ENCODE peak calls at places on chromosomes 4 and X, in seven cellular contexts. G is Peyer's patch, P is body of pancreas, S is IMR-90, W is stomach, V is upper lobe of right lung, A is left lung. Q is an unnamed sample. For H3K4me1, the result is how much of the 10 kb centered on the place peaks cover.

GRCh38 chr4:87532109-87532508 is 2.9 kb upstream of the SPARCL1 start:
- DNase-seq in P (no peak), S (no peak), V (no peak), A (no peak), G (no peak), W (no peak), Q (no peak)

GRCh38 chr4:122746485-122746965 is 14.0 kb downstream of the BBS12 start:
- DNase-seq in P (no peak), G (no peak), A (no peak), W (no peak), S (no peak), V (no peak), Q (no peak)

GRCh38 chr4:107870236-107870635 is 45.5 kb downstream of the SGMS2 start:
- DNase-seq in V (no peak), G (no peak), W (no peak), S (no peak), A (no peak), P (no peak), Q (no peak)

GRCh38 chrX:11193035-11193469 is 81.9 kb downstream of the HCCS start:
- DNase-seq in W (no peak), V (no peak), S (peak), P (no peak), A (no peak), G (no peak), Q (no peak)

GRCh38 chr4:181659202-181659601 is 584.0 kb upstream of the TENM3 start:
- DNase-seq in V (no peak), W (no peak), S (no peak), P (no peak), G (no peak), A (no peak), Q (no peak)

GRCh38 chr4:17286737-17287460 is 225.0 kb downstream of the QDPR start:
- DNase-seq in S (no peak), P (no peak), A (no peak), V (no peak), G (no peak), W (no peak), Q (no peak)

GRCh38 chr4:89753601-89754066 is 83.3 kb downstream of the SNCA start:
- DNase-seq in G (no peak), W (no peak), P (no peak), V (no peak), S (peak), A (no peak), Q (no peak)

GRCh38 chr4:65195002-65195401 is 475.3 kb downstream of the EPHA5 start:
- DNase-seq in P (no peak), A (no peak), V (no peak), W (no peak), S (no peak), G (no peak), Q (no peak)

GRCh38 chr4:150063128-150063527 is 15.1 kb upstream of the DCLK2 start:
- DNase-seq in A (no peak), V (no peak), G (no peak), S (peak), W (no peak), P (no peak), Q (no peak)

GRCh38 chr4:173448557-173448918 is 49.6 kb upstream of the SCRG1 start:
- DNase-seq in A (no peak), P (no peak), V (no peak), S (peak), G (no peak), W (no peak), Q (no peak)

GRCh38 chr4:146437778-146438177 is 84.0 kb downstream of the SLC10A7 start:
- DNase-seq in V (no peak), P (no peak), W (no peak), S (no peak), A (no peak), G (no peak), Q (no peak)

GRCh38 chr4:72895408-72895807 is 174.1 kb downstream of the COX18 start:
- DNase-seq in P (no peak), S (no peak), V (no peak), A (no peak), W (no peak), G (no peak), Q (no peak)

GRCh38 chr4:140170299-140170698 is 16.3 kb upstream of the MAML3 start:
- DNase-seq in W (no peak), A (no peak), G (no peak), P (no peak), V (no peak), S (no peak), Q (no peak)

GRCh38 chr4:98996056-98996941 is 778 bp downstream of the METAP1 start:
- DNase-seq in P (no peak), W (no peak), V (no peak), S (peak), G (peak), A (peak), Q (peak)

GRCh38 chrX:100895365-100896075 is 21.4 kb upstream of the NOX1 start:
- DNase-seq in G (peak), A (no peak), V (no peak), S (peak), P (peak), W (peak), Q (peak)

GRCh38 chrX:1661048-1661921 is 46.4 kb downstream of the ASMT start:
- DNase-seq in A (peak), G (peak), P (no peak), S (no peak), W (peak), V (peak), Q (peak)

GRCh38 chr4:1027916-1028240 is 16.5 kb downstream of the FGFRL1 start:
- DNase-seq in V (no peak), A (no peak), W (no peak), G (no peak), P (no peak), S (no peak), Q (no peak)

GRCh38 chrX:12412561-12412960 is 274.3 kb downstream of the FRMPD4 start:
- DNase-seq in S (no peak), W (no peak), P (no peak), G (no peak), A (no peak), V (no peak), Q (no peak)

GRCh38 chrX:78619829-78620228 is 39.3 kb downstream of the RTL3 start:
- DNase-seq in S (no peak), A (peak), W (no peak), G (no peak), V (no peak), P (no peak), Q (peak)

GRCh38 chrX:74450803-74451449 is 29.6 kb downstream of the SLC16A2 start:
- DNase-seq in G (no peak), S (peak), A (no peak), P (no peak), V (no peak), W (no peak), Q (no peak)

GRCh38 chrX:129585691-129586090 is 45.6 kb downstream of the OCRL start:
- DNase-seq in S (peak), G (no peak), V (no peak), W (no peak), P (no peak), A (no peak), Q (no peak)

GRCh38 chrX:13223868-13224555 is 95.8 kb downstream of the ATXN3L start:
- DNase-seq in G (no peak), W (no peak), V (no peak), S (peak), P (peak), A (no peak), Q (no peak)

GRCh38 chr4:14178421-14178820 is 550.9 kb upstream of the BOD1L1 start:
- DNase-seq in A (no peak), W (no peak), G (no peak), V (no peak), P (no peak), S (peak), Q (no peak)

GRCh38 chrX:68114573-68115199 is 318.6 kb downstream of the OPHN1 start:
- DNase-seq in A (no peak), S (peak), V (no peak), P (no peak), G (peak), W (no peak), Q (no peak)

GRCh38 chr4:164748375-164748774 is 5.6 kb upstream of the SMIM31 start:
- DNase-seq in G (no peak), A (no peak), S (peak), P (no peak), W (no peak), V (no peak), Q (no peak)

GRCh38 chrX:70439016-70439415 is 5.6 kb upstream of the DLG3 start:
- DNase-seq in G (no peak), W (no peak), A (no peak), P (no peak), V (no peak), S (no peak), Q (no peak)

GRCh38 chrX:70176938-70177533 is at the start of gene DGAT2L6:
- DNase-seq in G (no peak), A (no peak), S (no peak), V (no peak), P (no peak), W (no peak), Q (no peak)

GRCh38 chr4:111028829-111029228 is 406.0 kb upstream of the PITX2 start:
- DNase-seq in G (no peak), S (peak), V (no peak), P (no peak), W (no peak), A (no peak), Q (no peak)

DNA sequence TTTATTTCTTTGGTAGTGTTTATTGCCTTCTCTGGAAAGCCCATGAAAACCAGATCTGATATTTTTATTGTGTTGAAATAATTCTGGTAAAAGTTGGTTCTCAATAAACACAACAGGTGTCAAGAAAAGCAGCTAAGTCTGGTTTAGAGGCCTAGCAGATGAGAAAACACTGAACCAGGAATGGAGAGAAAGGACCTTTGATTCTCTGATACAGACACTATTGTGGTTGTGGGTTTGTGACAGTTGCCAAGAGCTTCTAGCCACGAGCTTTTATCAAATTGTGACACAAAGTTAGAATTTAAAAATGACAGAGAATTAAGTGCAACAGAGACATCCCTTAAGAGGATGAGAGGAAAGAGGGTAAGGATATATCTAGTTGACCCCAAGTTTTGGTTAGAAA is 42.6 kb downstream of the DDIT4L start:
- DNase-seq in S (no peak), A (no peak), W (no peak), P (no peak), G (no peak), V (no peak), Q (no peak)
- H3K4me1 ChIP-seq in S (under half), A (under half), W (under half), P (under half), G (under half), V (under half), Q (under half)

DNA sequence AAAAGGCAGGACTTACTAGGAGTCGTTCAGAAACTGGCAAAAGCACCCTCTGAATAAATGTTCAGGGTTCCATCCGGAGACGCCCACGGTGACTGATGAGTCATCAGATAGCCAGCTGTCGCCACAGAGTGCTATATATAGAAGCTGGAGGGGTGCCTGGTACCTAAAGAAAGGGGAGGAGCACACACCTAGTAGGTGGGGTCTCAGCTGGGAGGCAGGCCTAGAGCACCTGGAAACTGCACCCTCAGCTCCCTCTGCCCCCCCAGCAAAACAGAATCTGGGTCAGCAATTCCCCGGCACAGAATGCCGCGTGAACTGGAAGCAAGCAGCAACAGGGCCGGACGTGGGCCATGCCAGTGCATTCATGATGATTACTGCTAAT is 242.0 kb downstream of the BCOR start:
- DNase-seq in S (peak), V (no peak), A (no peak), G (peak), W (peak), P (no peak), Q (peak)
- H3K4me1 ChIP-seq in S (under half), V (under half), A (under half), G (under half), W (under half), P (under half), Q (under half)

DNA sequence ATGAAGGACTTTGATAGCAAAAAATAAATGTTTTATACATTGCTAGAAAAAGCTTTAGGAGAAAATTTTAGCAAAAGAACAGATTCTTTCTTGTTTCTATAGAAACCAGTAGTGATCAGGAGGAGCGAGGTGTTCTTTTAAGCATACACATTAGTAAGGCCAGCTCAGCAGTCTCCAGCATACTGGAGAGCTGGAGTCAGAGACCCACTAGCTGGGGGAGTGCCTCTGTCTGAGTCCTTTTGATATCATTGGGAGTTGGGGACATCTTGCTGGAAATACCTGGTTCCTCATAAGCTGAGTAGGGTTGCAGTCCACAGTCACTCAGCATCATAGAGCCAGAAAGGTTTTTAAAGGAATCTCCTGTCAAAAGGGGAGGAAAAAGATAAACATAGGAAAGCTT is 67.4 kb downstream of the AFF2 start:
- DNase-seq in V (no peak), A (no peak), W (no peak), P (no peak), S (no peak), G (no peak), Q (no peak)
- H3K4me1 ChIP-seq in V (under half), A (under half), W (under half), P (under half), S (under half), G (under half), Q (under half)

GRCh38 chr4:6272863-6273660 is 3.4 kb downstream of the WFS1 start:
- DNase-seq in S (peak), G (no peak), W (no peak), V (no peak), A (peak), P (no peak), Q (no peak)
- H3K4me1 ChIP-seq in S (under half), G (under half), W (half or more), V (half or more), A (under half), P (half or more), Q (under half)

GRCh38 chrX:153970398-153971123 is 1.1 kb downstream of the HCFC1 start:
- DNase-seq in W (no peak), S (peak), G (no peak), V (no peak), P (peak), A (peak), Q (no peak)

GRCh38 chrX:153971124-153971631 is 440 bp downstream of the HCFC1 start:
- DNase-seq in V (peak), S (peak), G (peak), A (peak), W (peak), P (peak), Q (peak)

GRCh38 chrX:153973127-153974002 is 811 bp downstream of the TMEM187 start:
- DNase-seq in W (no peak), V (no peak), G (no peak), S (no peak), P (no peak), A (peak), Q (no peak)

GRCh38 chrX:153972368-153973126 is at the start of gene TMEM187:
- DNase-seq in G (peak), W (peak), V (peak), P (peak), A (peak), S (peak), Q (peak)

DNA sequence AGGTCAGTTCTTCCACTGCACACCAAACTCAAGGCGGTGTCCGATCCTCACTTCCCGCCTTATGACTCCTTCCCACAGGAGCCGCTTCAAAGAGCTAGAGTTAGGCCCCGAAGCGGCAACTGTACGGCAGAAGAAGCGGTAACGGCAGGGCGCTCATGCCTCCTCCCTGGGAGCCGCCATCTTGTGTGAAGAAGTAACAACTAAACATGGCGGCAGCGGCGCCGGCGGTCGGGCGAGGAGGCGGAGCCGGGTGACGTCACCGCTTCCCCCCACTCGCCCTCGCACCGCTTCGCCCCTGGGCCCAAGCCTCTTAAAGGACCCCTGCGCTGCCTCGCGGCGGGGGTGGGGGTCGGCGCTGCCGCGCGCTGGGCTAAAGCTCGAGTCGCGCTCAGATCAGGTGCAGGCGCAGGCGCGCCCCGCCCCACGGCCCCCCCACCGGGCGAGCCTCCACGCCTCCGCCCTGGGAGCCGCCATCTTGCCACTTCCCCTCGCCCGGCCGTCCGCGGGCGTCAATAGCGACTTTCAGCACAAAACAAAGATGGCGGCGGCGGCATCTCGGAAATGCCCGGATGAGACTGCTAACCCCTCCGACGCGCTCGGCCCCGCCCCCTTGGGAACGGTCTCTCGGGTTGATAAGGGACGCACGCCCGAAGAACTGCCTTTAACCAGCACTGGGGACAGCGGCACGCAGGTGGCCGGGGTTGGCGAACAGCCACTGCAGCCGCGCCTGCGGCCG is at the start of gene HCFC1:
- DNase-seq in P (peak), V (peak), S (peak), A (peak), G (peak), W (peak), Q (peak)
- H3K4me1 ChIP-seq in P (under half), V (under half), S (under half), A (under half), G (under half), W (under half), Q (under half)

Q was measured in mucosa of descending colon.